ENCODE peak calls at places on chromosomes 11 and 22, in five cellular contexts. I is adrenal gland, B is foreskin fibroblast, D is colonic mucosa, E is dorsolateral prefrontal cortex. J is an unnamed sample.

GRCh38 chr11:62732830-62733229 is 4.5 kb downstream of the TTC9C start:
- DNase-seq in I (no peak), B (peak), D (no peak), E (no peak), J (no peak)

GRCh38 chr22:25800766-25801165 is 58.8 kb downstream of the MYO18B start:
- DNase-seq in I (no peak), B (no peak), D (no peak), E (no peak), J (no peak)

GRCh38 chr11:11068113-11068512 is 210.3 kb upstream of the ZBED5 start:
- DNase-seq in I (no peak), B (no peak), D (no peak), E (no peak), J (no peak)

GRCh38 chr11:8099291-8099899 is 18.4 kb downstream of the TUB start:
- DNase-seq in I (peak), B (peak), D (peak), E (peak), J (peak)

GRCh38 chr11:22670803-22671202 is 4.4 kb downstream of the GAS2 start:
- DNase-seq in I (no peak), B (no peak), D (no peak), E (no peak), J (peak)

GRCh38 chr22:26890870-26891269 is 233.5 kb downstream of the MIAT start:
- DNase-seq in I (no peak), B (no peak), D (no peak), E (no peak), J (peak)

GRCh38 chr11:94746721-94747120 is 21.4 kb upstream of the AMOTL1 start:
- DNase-seq in I (no peak), B (peak), D (no peak), E (no peak), J (peak)

GRCh38 chr11:74777877-74778276 is 29.2 kb downstream of the RNF169 start:
- DNase-seq in I (no peak), B (no peak), D (no peak), E (no peak), J (no peak)

GRCh38 chr11:123653405-123653996 is 923 bp downstream of the SCN3B start:
- DNase-seq in I (no peak), B (no peak), D (no peak), E (no peak), J (no peak)

GRCh38 chr11:82869657-82870056 is 30.6 kb downstream of the PRCP start:
- DNase-seq in I (peak), B (peak), D (no peak), E (no peak), J (no peak)

GRCh38 chr11:36078686-36079055 is 134.8 kb downstream of the LDLRAD3 start:
- DNase-seq in I (no peak), B (no peak), D (no peak), E (no peak), J (no peak)

GRCh38 chr11:116946414-116946813 is 109.0 kb upstream of the APOA1 start:
- DNase-seq in I (no peak), B (no peak), D (no peak), E (no peak), J (no peak)

GRCh38 chr11:12480401-12480800 is 103.0 kb downstream of the PARVA start:
- DNase-seq in I (no peak), B (no peak), D (no peak), E (no peak), J (no peak)

GRCh38 chr11:96241351-96241841 is 101.6 kb downstream of the MAML2 start:
- DNase-seq in I (no peak), B (no peak), D (peak), E (no peak), J (peak)

GRCh38 chr22:25125693-25126357 is 73.8 kb upstream of the CRYBB3 start:
- DNase-seq in I (no peak), B (no peak), D (no peak), E (no peak), J (no peak)

GRCh38 chr22:31211862-31212730 is at the start of gene LIMK2:
- DNase-seq in I (peak), B (peak), D (peak), E (peak), J (peak)

GRCh38 chr11:29093416-29093815 is 923.4 kb downstream of the KCNA4 start:
- DNase-seq in I (no peak), B (peak), D (no peak), E (no peak), J (no peak)

GRCh38 chr11:1241706-1242105 is 18.8 kb downstream of the MUC5B start:
- DNase-seq in I (no peak), B (no peak), D (no peak), E (no peak), J (no peak)

GRCh38 chr22:32473388-32473952 is 1.1 kb upstream of the FBXO7 start:
- DNase-seq in I (peak), B (peak), D (peak), E (no peak), J (peak)

GRCh38 chr11:102111011-102111786 is 952 bp downstream of the YAP1 start:
- DNase-seq in I (peak), B (peak), D (peak), E (no peak), J (peak)

GRCh38 chr11:2443881-2444300 is 423 bp downstream of the TRPM5 start:
- DNase-seq in I (peak), B (no peak), D (peak), E (peak), J (no peak)

GRCh38 chr11:6609502-6610015 is 2.5 kb downstream of the TAF10 start:
- DNase-seq in I (no peak), B (no peak), D (peak), E (no peak), J (no peak)

GRCh38 chr22:27526851-27527250 is 274.7 kb downstream of the MN1 start:
- DNase-seq in I (no peak), B (no peak), D (no peak), E (no peak), J (peak)

GRCh38 chr11:44596541-44597276 is 31.2 kb downstream of the CD82 start:
- DNase-seq in I (no peak), B (no peak), D (no peak), E (no peak), J (no peak)

GRCh38 chr22:43723816-43724215 is 88.3 kb downstream of the EFCAB6 start:
- DNase-seq in I (no peak), B (no peak), D (no peak), E (no peak), J (no peak)

GRCh38 chr11:403021-403760 is 9.2 kb downstream of the PKP3 start:
- DNase-seq in I (no peak), B (no peak), D (no peak), E (no peak), J (no peak)

GRCh38 chr11:113908107-113908506 is 3.5 kb downstream of the HTR3B start:
- DNase-seq in I (no peak), B (no peak), D (no peak), E (no peak), J (no peak)

GRCh38 chr22:30940655-30941362 is 27.8 kb downstream of the MORC2 start:
- DNase-seq in I (no peak), B (no peak), D (no peak), E (no peak), J (no peak)

GRCh38 chr11:71436861-71437260 is 11.3 kb downstream of the DHCR7 start:
- DNase-seq in I (no peak), B (no peak), D (no peak), E (no peak), J (no peak)

GRCh38 chr22:45867118-45867905 is 109.7 kb downstream of the WNT7B start:
- DNase-seq in I (no peak), B (peak), D (peak), E (peak), J (peak)

GRCh38 chr11:29449280-29450074 is 567.4 kb downstream of the KCNA4 start:
- DNase-seq in I (no peak), B (no peak), D (no peak), E (no peak), J (no peak)

GRCh38 chr22:22450343-22450839 is 58.2 kb downstream of the ZNF280B start:
- DNase-seq in I (peak), B (no peak), D (peak), E (no peak), J (no peak)

GRCh38 chr22:45575173-45575572 is 72.5 kb downstream of the FBLN1 start:
- DNase-seq in I (no peak), B (no peak), D (no peak), E (no peak), J (no peak)

GRCh38 chr11:10654211-10655150 is 39.1 kb downstream of the IRAG1 start:
- DNase-seq in I (peak), B (peak), D (no peak), E (no peak), J (peak)

GRCh38 chr11:44575288-44575672 is 9.8 kb downstream of the CD82 start:
- DNase-seq in I (no peak), B (peak), D (no peak), E (no peak), J (no peak)

GRCh38 chr11:62555464-62556092 is 9.0 kb upstream of the AHNAK start:
- DNase-seq in I (no peak), B (peak), D (no peak), E (no peak), J (peak)

GRCh38 chr11:47233989-47234668 is 14.5 kb downstream of the ACP2 start:
- DNase-seq in I (peak), B (peak), D (no peak), E (no peak), J (peak)
- TF ChIP-seq CTCF in I (peak), B (peak), D (no peak), E (peak), J (peak)

DNA sequence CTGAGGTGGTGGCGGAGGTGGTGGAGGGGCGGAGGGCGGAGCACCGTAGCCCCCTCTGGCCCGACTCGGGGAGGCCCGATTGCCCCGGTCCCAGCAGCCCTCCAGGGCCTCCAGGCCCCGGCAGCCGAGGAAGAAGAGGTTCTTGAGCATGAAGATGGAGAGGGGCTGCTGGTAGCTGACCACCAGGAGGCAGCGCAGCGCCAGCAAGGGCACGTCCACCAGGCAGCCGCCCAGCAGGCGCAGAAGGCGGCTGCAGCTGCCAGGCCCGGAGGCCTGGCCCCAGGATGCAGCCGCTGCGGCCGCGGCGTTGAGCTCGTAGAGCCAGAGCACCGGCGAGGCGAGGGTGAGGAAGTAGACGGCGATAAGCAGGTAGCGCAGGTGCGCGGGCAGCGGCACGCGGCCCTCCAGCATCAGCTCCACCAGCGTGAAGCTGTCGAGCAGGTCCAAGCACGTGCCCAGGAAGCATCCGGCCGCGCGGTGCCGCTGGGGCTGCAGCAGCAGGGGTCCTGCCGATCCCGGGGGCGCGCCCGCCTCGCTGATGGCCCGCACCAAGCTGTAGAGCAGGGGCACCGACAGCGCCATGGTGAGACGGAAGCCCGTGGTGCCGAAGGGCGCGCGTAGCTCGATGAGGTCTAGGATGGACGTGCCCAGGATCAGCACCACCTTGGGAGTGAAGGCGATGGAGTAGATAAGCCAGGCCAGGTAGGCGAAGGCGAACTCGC is 1.5 kb downstream of the TMEM121B start:
- DNase-seq in I (no peak), B (peak), D (peak), E (no peak), J (no peak)
- TF ChIP-seq CTCF in I (peak), B (no peak), D (peak), E (peak), J (no peak)

GRCh38 chr11:118635642-118636041 is 28.2 kb downstream of the PHLDB1 start:
- DNase-seq in I (no peak), B (peak), D (no peak), E (no peak), J (no peak)

GRCh38 chr11:118633319-118633690 is 25.9 kb downstream of the PHLDB1 start:
- DNase-seq in I (no peak), B (no peak), D (no peak), E (no peak), J (no peak)

GRCh38 chr11:118633979-118634378 is 26.6 kb downstream of the PHLDB1 start:
- DNase-seq in I (no peak), B (peak), D (no peak), E (no peak), J (no peak)

GRCh38 chr11:118635237-118635591 is 27.8 kb downstream of the PHLDB1 start:
- DNase-seq in I (peak), B (no peak), D (no peak), E (no peak), J (no peak)

DNA sequence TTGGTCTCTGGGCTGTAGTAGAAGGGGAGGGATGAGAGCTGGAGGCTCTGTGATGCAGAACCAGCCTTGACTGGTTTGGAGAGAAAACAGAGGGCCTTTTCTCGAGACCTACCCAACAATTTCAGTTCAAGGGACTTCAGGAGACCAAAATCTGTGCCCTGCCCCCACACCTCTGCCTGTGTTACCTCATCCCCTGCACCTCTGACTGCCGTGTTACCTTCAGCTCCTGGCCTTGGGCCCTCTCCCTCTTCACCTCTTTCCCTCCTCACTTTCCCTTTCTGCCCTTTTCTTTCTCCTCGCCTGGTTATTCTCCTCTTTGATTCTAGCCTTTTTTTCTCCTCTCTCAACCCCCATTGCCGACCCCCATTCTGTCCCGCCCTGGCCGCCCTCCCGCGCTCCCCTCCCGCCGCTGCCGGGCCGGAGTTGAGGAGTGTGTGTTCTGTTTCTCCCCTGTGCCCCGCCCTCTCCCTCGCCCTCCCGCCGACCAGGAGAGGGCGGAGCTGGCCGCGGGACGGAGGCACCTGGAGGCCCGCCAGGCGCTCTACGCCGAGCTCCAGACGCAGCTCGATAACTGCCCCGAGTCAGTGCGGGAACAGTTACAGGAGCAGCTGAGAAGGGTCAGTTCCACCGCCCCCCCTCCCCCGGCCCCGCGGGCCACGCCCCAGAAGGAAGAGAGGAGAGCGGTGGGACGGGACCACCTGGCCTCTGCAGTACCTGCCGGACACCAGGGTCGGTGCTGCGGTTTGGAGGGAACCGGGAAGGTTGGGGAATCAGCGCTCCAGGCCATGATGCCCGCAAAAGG is 27.2 kb downstream of the PHLDB1 start:
- DNase-seq in I (peak), B (peak), D (peak), E (no peak), J (peak)
- TF ChIP-seq CTCF in I (peak), B (no peak), D (no peak), E (peak), J (peak)

GRCh38 chr22:47196493-47196849 is 434.0 kb downstream of the TBC1D22A start:
- DNase-seq in I (no peak), B (no peak), D (no peak), E (no peak), J (no peak)

GRCh38 chr22:47199261-47199948 is 437.0 kb downstream of the TBC1D22A start:
- DNase-seq in I (no peak), B (no peak), D (no peak), E (no peak), J (no peak)

GRCh38 chr22:47196881-47197701 is 434.6 kb downstream of the TBC1D22A start:
- DNase-seq in I (no peak), B (no peak), D (peak), E (no peak), J (no peak)

GRCh38 chr22:47198801-47199251 is 436.4 kb downstream of the TBC1D22A start:
- DNase-seq in I (no peak), B (no peak), D (no peak), E (no peak), J (no peak)

DNA sequence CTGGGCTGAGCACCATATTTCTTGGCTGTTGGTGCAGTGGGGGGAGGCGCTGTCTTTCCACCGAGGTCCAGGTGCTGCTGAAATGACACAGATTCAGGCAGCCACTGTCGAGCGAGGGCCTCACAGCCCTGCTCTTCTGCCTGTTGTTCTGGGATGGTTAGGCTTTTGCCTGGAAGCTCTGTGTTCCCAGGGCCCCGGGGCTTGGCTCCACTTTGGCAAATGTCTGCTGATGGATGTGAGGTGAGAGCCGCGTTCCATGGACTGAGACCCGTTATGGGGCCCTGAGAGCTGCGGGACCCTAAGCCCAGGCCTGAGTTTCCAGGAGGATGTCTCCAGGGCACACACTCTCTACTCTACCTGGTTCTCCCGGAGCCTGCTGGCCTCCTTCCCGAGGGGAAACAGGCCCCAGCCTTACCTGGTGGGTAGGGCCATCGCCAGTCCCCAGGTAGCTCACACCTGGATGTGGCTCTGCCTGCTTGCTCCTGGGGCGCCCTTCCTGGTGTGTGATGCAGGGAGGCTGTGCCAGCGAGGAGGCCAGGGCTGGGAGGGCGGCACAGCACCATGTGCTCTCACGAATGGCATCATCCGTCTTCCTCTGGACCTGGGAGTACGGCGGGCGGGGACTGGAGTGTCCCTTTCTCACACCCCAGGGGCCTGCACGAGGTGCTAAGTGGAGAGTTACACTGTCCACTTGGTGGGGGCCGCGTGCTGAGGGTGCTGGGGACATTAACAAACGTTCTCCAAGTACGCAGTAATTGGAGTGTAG is 435.5 kb downstream of the TBC1D22A start:
- DNase-seq in I (peak), B (no peak), D (no peak), E (no peak), J (no peak)
- TF ChIP-seq CTCF in I (no peak), B (no peak), D (no peak), E (no peak), J (no peak)

GRCh38 chr11:66080055-66080817 is 10.2 kb downstream of the PACS1 start:
- DNase-seq in I (peak), B (peak), D (peak), E (no peak), J (peak)

GRCh38 chr11:66082936-66083698 is 13.0 kb downstream of the PACS1 start:
- DNase-seq in I (peak), B (peak), D (no peak), E (no peak), J (no peak)

GRCh38 chr11:66076561-66076960 is 6.5 kb downstream of the PACS1 start:
- DNase-seq in I (no peak), B (no peak), D (no peak), E (no peak), J (no peak)

GRCh38 chr11:66085071-66085470 is 15.0 kb downstream of the PACS1 start:
- DNase-seq in I (no peak), B (no peak), D (no peak), E (no peak), J (no peak)

GRCh38 chr11:66081505-66081904 is 11.4 kb downstream of the PACS1 start:
- DNase-seq in I (peak), B (peak), D (peak), E (no peak), J (peak)
- TF ChIP-seq CTCF in I (no peak), B (no peak), D (no peak), E (no peak), J (no peak)

J was measured in hepatocyte.